ENCODE peak calls at places on chromosomes 7 and 10, in four cellular contexts. One of them, this sample, is unnamed.
A peak's percentile ranks its signal among the peaks of the same experiment; 100 is the strongest.

GRCh38 chr7:55105952-55106351 is 87.1 kb downstream of the EGFR start:
- DNase-seq in neural progenitor cell: no peak
- DNase-seq in fibroblast of pulmonary artery: no peak
- DNase-seq in brain microvascular endothelial cell: no peak
- DNase-seq in this sample: no peak

GRCh38 chr7:264541-265191 is 25.3 kb upstream of the FOXL3 start:
- DNase-seq in neural progenitor cell: no peak
- DNase-seq in fibroblast of pulmonary artery: no peak
- DNase-seq in brain microvascular endothelial cell: no peak
- DNase-seq in this sample: no peak

GRCh38 chr10:72318383-72319262 is 36.1 kb downstream of the DNAJB12 start:
- DNase-seq in neural progenitor cell: no peak
- DNase-seq in fibroblast of pulmonary artery: no peak
- DNase-seq in brain microvascular endothelial cell: no peak
- DNase-seq in this sample: no peak

GRCh38 chr7:131327049-131327625 is 539 bp upstream of the MKLN1 start:
- DNase-seq in neural progenitor cell: no peak
- DNase-seq in fibroblast of pulmonary artery: peak; percentile 84
- DNase-seq in brain microvascular endothelial cell: peak; percentile 49
- DNase-seq in this sample: no peak

GRCh38 chr10:49619613-49620012 is 5.8 kb downstream of the CHAT start:
- DNase-seq in neural progenitor cell: peak; percentile 27
- DNase-seq in fibroblast of pulmonary artery: no peak
- DNase-seq in brain microvascular endothelial cell: no peak
- DNase-seq in this sample: no peak

GRCh38 chr7:78734626-78735025 is 718.8 kb downstream of the MAGI2 start:
- DNase-seq in neural progenitor cell: no peak
- DNase-seq in fibroblast of pulmonary artery: no peak
- DNase-seq in brain microvascular endothelial cell: no peak
- DNase-seq in this sample: no peak

GRCh38 chr10:59072038-59072437 is 104.4 kb upstream of the PHYHIPL start:
- DNase-seq in neural progenitor cell: no peak
- DNase-seq in fibroblast of pulmonary artery: no peak
- DNase-seq in brain microvascular endothelial cell: no peak
- DNase-seq in this sample: no peak

GRCh38 chr10:29977161-29977560 is 82.2 kb downstream of the JCAD start:
- DNase-seq in neural progenitor cell: no peak
- DNase-seq in fibroblast of pulmonary artery: no peak
- DNase-seq in brain microvascular endothelial cell: no peak
- DNase-seq in this sample: no peak

GRCh38 chr10:100534726-100535125 is 1.0 kb upstream of the HIF1AN start:
- DNase-seq in neural progenitor cell: no peak
- DNase-seq in fibroblast of pulmonary artery: no peak
- DNase-seq in brain microvascular endothelial cell: no peak
- DNase-seq in this sample: no peak

GRCh38 chr7:134366481-134366880 is 49.8 kb upstream of the SLC35B4 start:
- DNase-seq in neural progenitor cell: no peak
- DNase-seq in fibroblast of pulmonary artery: peak; percentile 53
- DNase-seq in brain microvascular endothelial cell: no peak
- DNase-seq in this sample: no peak

GRCh38 chr7:112843151-112843550 is 53.0 kb upstream of the TMEM168 start:
- DNase-seq in neural progenitor cell: no peak
- DNase-seq in fibroblast of pulmonary artery: no peak
- DNase-seq in brain microvascular endothelial cell: no peak
- DNase-seq in this sample: no peak

GRCh38 chr10:28137907-28138880 is 139.3 kb upstream of the ODAD2 start:
- DNase-seq in neural progenitor cell: no peak
- DNase-seq in fibroblast of pulmonary artery: no peak
- DNase-seq in brain microvascular endothelial cell: peak; percentile 23
- DNase-seq in this sample: peak; percentile 85

GRCh38 chr10:33074443-33074842 is 116.4 kb upstream of the ITGB1 start:
- DNase-seq in neural progenitor cell: no peak
- DNase-seq in fibroblast of pulmonary artery: no peak
- DNase-seq in brain microvascular endothelial cell: no peak
- DNase-seq in this sample: no peak

GRCh38 chr7:103447073-103447960 is 1.3 kb upstream of the SLC26A5 start:
- DNase-seq in neural progenitor cell: peak; percentile 81
- DNase-seq in fibroblast of pulmonary artery: peak; percentile 58
- DNase-seq in brain microvascular endothelial cell: peak; percentile 46
- DNase-seq in this sample: no peak

GRCh38 chr10:1677307-1677939 is 59.9 kb downstream of the ADARB2 start:
- DNase-seq in neural progenitor cell: no peak
- DNase-seq in fibroblast of pulmonary artery: no peak
- DNase-seq in brain microvascular endothelial cell: no peak
- DNase-seq in this sample: no peak

GRCh38 chr7:31811650-31812461 is 124.8 kb downstream of the PPP1R17 start:
- DNase-seq in neural progenitor cell: no peak
- DNase-seq in fibroblast of pulmonary artery: peak; percentile 35
- DNase-seq in brain microvascular endothelial cell: no peak
- DNase-seq in this sample: peak; percentile 63

GRCh38 chr10:26987851-26988250 is 112.4 kb downstream of the ANKRD26 start:
- DNase-seq in neural progenitor cell: no peak
- DNase-seq in fibroblast of pulmonary artery: no peak
- DNase-seq in brain microvascular endothelial cell: no peak
- DNase-seq in this sample: no peak

GRCh38 chr7:154472332-154472731 is 420.1 kb downstream of the DPP6 start:
- DNase-seq in neural progenitor cell: no peak
- DNase-seq in fibroblast of pulmonary artery: no peak
- DNase-seq in brain microvascular endothelial cell: no peak
- DNase-seq in this sample: no peak

GRCh38 chr10:59106441-59106840 is 70.0 kb upstream of the PHYHIPL start:
- DNase-seq in neural progenitor cell: no peak
- DNase-seq in fibroblast of pulmonary artery: no peak
- DNase-seq in brain microvascular endothelial cell: no peak
- DNase-seq in this sample: no peak

GRCh38 chr10:8596929-8597472 is 542.5 kb downstream of the GATA3 start:
- DNase-seq in neural progenitor cell: no peak
- DNase-seq in fibroblast of pulmonary artery: no peak
- DNase-seq in brain microvascular endothelial cell: no peak
- DNase-seq in this sample: no peak

GRCh38 chr10:58512470-58513188 is at the start of gene BICC1:
- DNase-seq in neural progenitor cell: peak; percentile 74
- DNase-seq in fibroblast of pulmonary artery: peak; percentile 58
- DNase-seq in brain microvascular endothelial cell: peak; percentile 31
- DNase-seq in this sample: no peak

GRCh38 chr7:155190608-155191536 is 106.8 kb upstream of the INSIG1 start:
- DNase-seq in neural progenitor cell: peak; percentile 74
- DNase-seq in fibroblast of pulmonary artery: peak; percentile 28
- DNase-seq in brain microvascular endothelial cell: peak; percentile 36
- DNase-seq in this sample: no peak

GRCh38 chr10:122001698-122002097 is 12.7 kb downstream of the TACC2 start:
- DNase-seq in neural progenitor cell: no peak
- DNase-seq in fibroblast of pulmonary artery: no peak
- DNase-seq in brain microvascular endothelial cell: no peak
- DNase-seq in this sample: no peak

GRCh38 chr10:110376021-110376773 is 71.5 kb upstream of the SMNDC1 start:
- DNase-seq in neural progenitor cell: no peak
- DNase-seq in fibroblast of pulmonary artery: no peak
- DNase-seq in brain microvascular endothelial cell: no peak
- DNase-seq in this sample: no peak

GRCh38 chr7:25028370-25028971 is 48.5 kb upstream of the OSBPL3 start:
- DNase-seq in neural progenitor cell: no peak
- DNase-seq in fibroblast of pulmonary artery: peak; percentile 89
- DNase-seq in brain microvascular endothelial cell: peak; percentile 76
- DNase-seq in this sample: peak; percentile 49

DNA sequence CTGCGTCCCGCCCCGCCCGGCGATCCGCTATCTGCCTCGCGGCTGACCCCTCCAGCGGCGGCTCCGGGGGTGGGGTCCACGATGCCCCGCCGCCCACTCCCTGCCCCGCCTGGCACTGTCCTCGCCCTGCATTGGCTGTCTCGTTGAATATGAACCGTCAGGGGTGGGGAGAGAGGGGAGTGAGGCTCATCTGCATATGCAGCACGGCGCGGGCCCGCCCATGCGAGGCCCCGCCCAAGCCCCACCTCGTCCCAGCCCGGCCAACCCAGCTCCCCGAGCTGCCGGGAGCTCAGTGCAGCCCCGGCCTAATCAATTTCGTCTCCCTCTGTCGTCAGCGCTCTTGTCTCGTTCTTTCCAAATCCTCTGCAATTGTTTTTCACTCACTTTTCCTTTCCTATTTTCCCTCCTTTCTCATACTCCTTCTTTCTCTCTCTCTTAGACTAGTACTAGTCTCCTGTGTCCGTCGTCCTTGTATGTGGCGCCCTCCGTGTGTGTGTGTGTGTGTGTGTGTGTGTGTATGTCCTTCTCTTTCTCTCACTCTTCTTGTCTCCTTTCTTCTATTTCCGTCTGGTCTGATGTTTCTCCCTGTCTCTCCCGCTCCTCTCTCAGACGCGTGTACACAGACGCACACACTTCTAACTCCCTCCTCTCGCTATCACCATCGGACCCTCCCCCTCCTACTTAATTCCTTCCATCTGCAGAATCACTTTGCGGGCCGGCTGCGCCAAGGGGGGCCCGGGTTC is 455 bp upstream of the ZCCHC24 start:
- DNase-seq in neural progenitor cell: peak; percentile 99
- DNase-seq in fibroblast of pulmonary artery: peak; percentile 99
- DNase-seq in brain microvascular endothelial cell: peak; percentile 99
- DNase-seq in this sample: peak; percentile 85
- H3K4me3 ChIP-seq in neural progenitor cell: peak overlapping the region; percentile 86
- H3K4me3 ChIP-seq in fibroblast of pulmonary artery: peak overlapping the region; percentile 55
- H3K4me3 ChIP-seq in brain microvascular endothelial cell: peak overlapping the region; percentile 52
- H3K4me3 ChIP-seq in this sample: peak overlapping the region; percentile 55

GRCh38 chr10:66301078-66301477 is 624.8 kb upstream of the LRRTM3 start:
- DNase-seq in neural progenitor cell: no peak
- DNase-seq in fibroblast of pulmonary artery: no peak
- DNase-seq in brain microvascular endothelial cell: no peak
- DNase-seq in this sample: no peak
- TF ChIP-seq CTCF in neural progenitor cell: no peak
- TF ChIP-seq CTCF in fibroblast of pulmonary artery: no peak
- TF ChIP-seq CTCF in brain microvascular endothelial cell: no peak
- TF ChIP-seq CTCF in this sample: no peak

GRCh38 chr7:5284304-5285281 is 1.9 kb downstream of the SLC29A4 start:
- DNase-seq in neural progenitor cell: peak; percentile 88
- DNase-seq in fibroblast of pulmonary artery: no peak
- DNase-seq in brain microvascular endothelial cell: no peak
- DNase-seq in this sample: no peak

GRCh38 chr7:5286933-5287332 is 4.2 kb downstream of the SLC29A4 start:
- DNase-seq in neural progenitor cell: no peak
- DNase-seq in fibroblast of pulmonary artery: no peak
- DNase-seq in brain microvascular endothelial cell: no peak
- DNase-seq in this sample: no peak

GRCh38 chr7:5279734-5280133 is 3.0 kb upstream of the SLC29A4 start:
- DNase-seq in neural progenitor cell: no peak
- DNase-seq in fibroblast of pulmonary artery: no peak
- DNase-seq in brain microvascular endothelial cell: no peak
- DNase-seq in this sample: no peak

GRCh38 chr7:5282464-5283316 is at the start of gene SLC29A4:
- DNase-seq in neural progenitor cell: peak; percentile 62
- DNase-seq in fibroblast of pulmonary artery: peak; percentile 42
- DNase-seq in brain microvascular endothelial cell: no peak
- DNase-seq in this sample: no peak

DNA sequence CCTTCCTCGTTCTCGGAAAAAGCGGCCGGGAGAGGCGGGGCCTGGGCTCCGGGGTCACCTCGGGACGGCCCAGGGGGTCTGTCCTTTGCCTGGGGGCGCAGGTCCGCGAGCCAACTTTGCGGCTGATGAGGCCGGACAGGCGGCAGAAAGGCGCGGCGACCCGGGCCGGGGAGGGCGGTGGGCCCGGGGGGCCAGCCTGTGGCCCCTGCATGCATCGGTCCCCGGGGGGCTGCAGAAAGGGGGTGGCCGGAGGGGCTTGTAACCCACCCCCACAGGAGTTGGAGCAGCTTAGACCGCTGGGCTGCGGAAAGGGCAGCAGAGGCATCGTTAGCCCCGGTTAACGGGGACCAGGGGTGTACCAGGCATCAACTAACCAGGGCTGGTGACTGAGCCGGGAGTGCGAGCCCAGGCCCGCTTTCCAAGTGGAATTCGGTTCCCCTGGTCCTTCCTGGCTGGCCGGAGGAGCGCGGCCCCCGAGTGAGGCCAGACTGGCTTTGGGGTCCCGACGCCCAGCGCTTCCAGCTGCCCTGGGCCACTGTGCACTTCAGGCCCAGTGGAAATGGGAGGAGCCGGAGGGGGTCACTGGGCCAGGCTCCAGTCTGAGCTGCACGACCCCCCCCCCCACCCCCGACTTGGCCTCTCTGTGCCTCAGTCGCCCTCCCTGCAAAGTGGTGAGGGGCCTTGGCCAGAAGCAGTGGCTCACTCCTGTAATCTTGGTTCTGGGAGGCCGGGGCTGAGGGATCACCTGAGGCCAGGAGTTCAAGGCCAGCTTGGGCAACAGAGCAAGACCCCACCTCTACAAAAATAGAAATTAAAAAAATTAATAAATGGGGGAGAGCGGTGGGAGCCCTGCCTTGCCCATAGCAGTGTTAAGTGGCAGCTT is 919 bp downstream of the SLC29A4 start:
- DNase-seq in neural progenitor cell: peak; percentile 47
- DNase-seq in fibroblast of pulmonary artery: no peak
- DNase-seq in brain microvascular endothelial cell: no peak
- DNase-seq in this sample: no peak
- H3K4me3 ChIP-seq in neural progenitor cell: peak overlapping the region; percentile 67
- H3K4me3 ChIP-seq in fibroblast of pulmonary artery: peak overlapping the region; percentile 35
- H3K4me3 ChIP-seq in brain microvascular endothelial cell: peak overlapping the region; percentile 20
- H3K4me3 ChIP-seq in this sample: peak overlapping the region; percentile 50

GRCh38 chr7:86904949-86905834 is 154.3 kb downstream of the ELAPOR2 start:
- DNase-seq in neural progenitor cell: peak; percentile 42
- DNase-seq in fibroblast of pulmonary artery: peak; percentile 42
- DNase-seq in brain microvascular endothelial cell: peak; percentile 32
- DNase-seq in this sample: no peak
- TF ChIP-seq CTCF in neural progenitor cell: peak; percentile 76
- TF ChIP-seq CTCF in fibroblast of pulmonary artery: peak; percentile 66
- TF ChIP-seq CTCF in brain microvascular endothelial cell: peak; percentile 70
- TF ChIP-seq CTCF in this sample: peak; percentile 53

This sample was measured in AG04449.